ENCODE peak calls at places on chromosomes 6 and 20, in five cellular contexts. One of them, this sample, is unnamed.

GRCh38 chr6:139124887-139125672 is 9.8 kb upstream of the HECA start:
- DNase-seq in aorta: no peak
- DNase-seq in NCI-H345: no peak
- DNase-seq in globus pallidus: no peak
- DNase-seq in NCI-H1105 treated with DMSO at 0.1 percent for 48 hours: no peak
- DNase-seq in this sample: peak; percentile 96

GRCh38 chr20:18079756-18080353 is 22.1 kb upstream of the OVOL2 start:
- DNase-seq in NCI-H345: no peak
- DNase-seq in NCI-H1105 treated with DMSO at 0.1 percent for 48 hours: no peak
- DNase-seq in globus pallidus: no peak
- DNase-seq in aorta: no peak
- DNase-seq in this sample: no peak

GRCh38 chr20:32004963-32005362 is 5.3 kb upstream of the CCM2L start:
- DNase-seq in aorta: no peak
- DNase-seq in NCI-H345: no peak
- DNase-seq in globus pallidus: no peak
- DNase-seq in NCI-H1105 treated with DMSO at 0.1 percent for 48 hours: no peak
- DNase-seq in this sample: peak; percentile 4

GRCh38 chr6:132749111-132749510 is 8.6 kb downstream of the VNN2 start:
- DNase-seq in aorta: no peak
- DNase-seq in NCI-H1105 treated with DMSO at 0.1 percent for 48 hours: no peak
- DNase-seq in globus pallidus: peak; percentile 5
- DNase-seq in NCI-H345: no peak
- DNase-seq in this sample: peak; percentile 38

GRCh38 chr20:31641391-31641790 is 3.7 kb downstream of the COX4I2 start:
- DNase-seq in globus pallidus: no peak
- DNase-seq in NCI-H345: no peak
- DNase-seq in NCI-H1105 treated with DMSO at 0.1 percent for 48 hours: no peak
- DNase-seq in aorta: no peak
- DNase-seq in this sample: no peak

GRCh38 chr6:105509506-105510331 is 106.8 kb upstream of the PREP start:
- DNase-seq in NCI-H345: no peak
- DNase-seq in globus pallidus: no peak
- DNase-seq in aorta: no peak
- DNase-seq in NCI-H1105 treated with DMSO at 0.1 percent for 48 hours: no peak
- DNase-seq in this sample: no peak

GRCh38 chr6:116229287-116229913 is 24.5 kb downstream of the TSPYL4 start:
- DNase-seq in aorta: peak; percentile 92
- DNase-seq in NCI-H1105 treated with DMSO at 0.1 percent for 48 hours: peak; percentile 88
- DNase-seq in NCI-H345: no peak
- DNase-seq in globus pallidus: peak; percentile 95
- DNase-seq in this sample: no peak

GRCh38 chr6:125170376-125170775 is 16.8 kb downstream of the TPD52L1 start:
- DNase-seq in aorta: no peak
- DNase-seq in NCI-H1105 treated with DMSO at 0.1 percent for 48 hours: no peak
- DNase-seq in globus pallidus: peak; percentile 38
- DNase-seq in NCI-H345: no peak
- DNase-seq in this sample: no peak

GRCh38 chr6:16296061-16296670 is 57.8 kb downstream of the GMPR start:
- DNase-seq in globus pallidus: peak; percentile 92
- DNase-seq in NCI-H1105 treated with DMSO at 0.1 percent for 48 hours: no peak
- DNase-seq in aorta: no peak
- DNase-seq in NCI-H345: no peak
- DNase-seq in this sample: no peak

GRCh38 chr20:49278817-49279676 is 1.2 kb upstream of the ZNFX1 start:
- DNase-seq in NCI-H1105 treated with DMSO at 0.1 percent for 48 hours: peak; percentile 58
- DNase-seq in aorta: no peak
- DNase-seq in globus pallidus: no peak
- DNase-seq in NCI-H345: peak; percentile 34
- DNase-seq in this sample: no peak

GRCh38 chr6:168103036-168103830 is 24.2 kb upstream of the FRMD1 start:
- DNase-seq in NCI-H345: peak; percentile 86
- DNase-seq in aorta: peak; percentile 28
- DNase-seq in NCI-H1105 treated with DMSO at 0.1 percent for 48 hours: no peak
- DNase-seq in globus pallidus: no peak
- DNase-seq in this sample: no peak

GRCh38 chr6:14542670-14543366 is 425.2 kb downstream of the CD83 start:
- DNase-seq in NCI-H1105 treated with DMSO at 0.1 percent for 48 hours: peak; percentile 10
- DNase-seq in NCI-H345: peak; percentile 26
- DNase-seq in aorta: no peak
- DNase-seq in globus pallidus: no peak
- DNase-seq in this sample: no peak

GRCh38 chr20:35845561-35845960 is 73.7 kb downstream of the PHF20 start:
- DNase-seq in aorta: no peak
- DNase-seq in NCI-H345: no peak
- DNase-seq in NCI-H1105 treated with DMSO at 0.1 percent for 48 hours: no peak
- DNase-seq in globus pallidus: no peak
- DNase-seq in this sample: no peak

GRCh38 chr20:35012227-35013069 is 56.8 kb downstream of the MYH7B start:
- DNase-seq in aorta: peak; percentile 60
- DNase-seq in NCI-H1105 treated with DMSO at 0.1 percent for 48 hours: no peak
- DNase-seq in globus pallidus: no peak
- DNase-seq in NCI-H345: no peak
- DNase-seq in this sample: peak; percentile 4

GRCh38 chr6:21381336-21381963 is 212.1 kb upstream of the SOX4 start:
- DNase-seq in globus pallidus: no peak
- DNase-seq in NCI-H1105 treated with DMSO at 0.1 percent for 48 hours: no peak
- DNase-seq in NCI-H345: no peak
- DNase-seq in aorta: no peak
- DNase-seq in this sample: peak; percentile 78

GRCh38 chr20:16531485-16531884 is 41.8 kb downstream of the KIF16B start:
- DNase-seq in aorta: no peak
- DNase-seq in globus pallidus: no peak
- DNase-seq in NCI-H1105 treated with DMSO at 0.1 percent for 48 hours: no peak
- DNase-seq in NCI-H345: no peak
- DNase-seq in this sample: no peak

GRCh38 chr6:133977983-133978895 is 25.2 kb downstream of the TBPL1 start:
- DNase-seq in NCI-H345: no peak
- DNase-seq in globus pallidus: no peak
- DNase-seq in NCI-H1105 treated with DMSO at 0.1 percent for 48 hours: no peak
- DNase-seq in aorta: no peak
- DNase-seq in this sample: peak; percentile 49

GRCh38 chr6:16238658-16239089 is 287 bp downstream of the GMPR start:
- DNase-seq in NCI-H345: no peak
- DNase-seq in aorta: no peak
- DNase-seq in NCI-H1105 treated with DMSO at 0.1 percent for 48 hours: no peak
- DNase-seq in globus pallidus: no peak
- DNase-seq in this sample: no peak

GRCh38 chr6:81997091-81997926 is 244.8 kb upstream of the TENT5A start:
- DNase-seq in aorta: no peak
- DNase-seq in NCI-H1105 treated with DMSO at 0.1 percent for 48 hours: no peak
- DNase-seq in NCI-H345: no peak
- DNase-seq in globus pallidus: no peak
- DNase-seq in this sample: peak; percentile 77

GRCh38 chr20:11352041-11352440 is 565.7 kb upstream of the BTBD3 start:
- DNase-seq in aorta: no peak
- DNase-seq in NCI-H1105 treated with DMSO at 0.1 percent for 48 hours: peak; percentile 93
- DNase-seq in NCI-H345: no peak
- DNase-seq in globus pallidus: no peak
- DNase-seq in this sample: no peak

GRCh38 chr20:19934792-19935491 is 82.2 kb upstream of the NAA20 start:
- DNase-seq in globus pallidus: peak; percentile 90
- DNase-seq in NCI-H1105 treated with DMSO at 0.1 percent for 48 hours: peak; percentile 70
- DNase-seq in aorta: no peak
- DNase-seq in NCI-H345: peak; percentile 40
- DNase-seq in this sample: peak; percentile 24

GRCh38 chr6:34656378-34657036 is 40.1 kb downstream of the ILRUN start:
- DNase-seq in NCI-H345: peak; percentile 52
- DNase-seq in aorta: no peak
- DNase-seq in globus pallidus: peak; percentile 40
- DNase-seq in NCI-H1105 treated with DMSO at 0.1 percent for 48 hours: peak; percentile 100
- DNase-seq in this sample: peak; percentile 49

GRCh38 chr20:3679749-3680700 is 1.8 kb downstream of the ADAM33 start:
- DNase-seq in NCI-H1105 treated with DMSO at 0.1 percent for 48 hours: no peak
- DNase-seq in aorta: peak; percentile 92
- DNase-seq in NCI-H345: no peak
- DNase-seq in globus pallidus: no peak
- DNase-seq in this sample: no peak

GRCh38 chr6:95413789-95414188 is 163.5 kb upstream of the MANEA start:
- DNase-seq in aorta: no peak
- DNase-seq in globus pallidus: no peak
- DNase-seq in NCI-H345: no peak
- DNase-seq in NCI-H1105 treated with DMSO at 0.1 percent for 48 hours: no peak
- DNase-seq in this sample: no peak

GRCh38 chr6:77458421-77458820 is 4.9 kb downstream of the HTR1B start:
- DNase-seq in aorta: no peak
- DNase-seq in NCI-H345: no peak
- DNase-seq in NCI-H1105 treated with DMSO at 0.1 percent for 48 hours: no peak
- DNase-seq in globus pallidus: no peak
- DNase-seq in this sample: no peak

GRCh38 chr6:5657684-5658429 is 348.9 kb downstream of the NRN1 start:
- DNase-seq in aorta: no peak
- DNase-seq in NCI-H345: no peak
- DNase-seq in NCI-H1105 treated with DMSO at 0.1 percent for 48 hours: no peak
- DNase-seq in globus pallidus: no peak
- DNase-seq in this sample: peak; percentile 92

GRCh38 chr6:43968110-43968965 is 158.9 kb downstream of the MRPL14 start:
- DNase-seq in globus pallidus: no peak
- DNase-seq in aorta: peak; percentile 32
- DNase-seq in NCI-H1105 treated with DMSO at 0.1 percent for 48 hours: no peak
- DNase-seq in NCI-H345: no peak
- DNase-seq in this sample: no peak

GRCh38 chr6:138454976-138455706 is 44.2 kb downstream of the NHSL1 start:
- DNase-seq in NCI-H1105 treated with DMSO at 0.1 percent for 48 hours: no peak
- DNase-seq in aorta: no peak
- DNase-seq in NCI-H345: no peak
- DNase-seq in globus pallidus: no peak
- DNase-seq in this sample: no peak

GRCh38 chr6:106334646-106335448 is 9.3 kb upstream of the ATG5 start:
- DNase-seq in NCI-H1105 treated with DMSO at 0.1 percent for 48 hours: peak; percentile 74
- DNase-seq in aorta: no peak
- DNase-seq in globus pallidus: peak; percentile 17
- DNase-seq in NCI-H345: peak; percentile 56
- DNase-seq in this sample: peak; percentile 76

GRCh38 chr20:16553684-16554083 is 19.6 kb downstream of the KIF16B start:
- DNase-seq in globus pallidus: no peak
- DNase-seq in NCI-H345: no peak
- DNase-seq in aorta: no peak
- DNase-seq in NCI-H1105 treated with DMSO at 0.1 percent for 48 hours: no peak
- DNase-seq in this sample: no peak

GRCh38 chr20:63847374-63848002 is 13.8 kb upstream of the ABHD16B start:
- DNase-seq in NCI-H1105 treated with DMSO at 0.1 percent for 48 hours: no peak
- DNase-seq in NCI-H345: no peak
- DNase-seq in aorta: no peak
- DNase-seq in globus pallidus: no peak
- DNase-seq in this sample: no peak

GRCh38 chr6:72966628-72967280 is 258.5 kb downstream of the KHDC1L start:
- DNase-seq in NCI-H345: no peak
- DNase-seq in NCI-H1105 treated with DMSO at 0.1 percent for 48 hours: no peak
- DNase-seq in globus pallidus: no peak
- DNase-seq in aorta: no peak
- DNase-seq in this sample: peak; percentile 92

GRCh38 chr20:9903048-9903651 is 64.3 kb upstream of the PAK5 start:
- DNase-seq in aorta: no peak
- DNase-seq in NCI-H1105 treated with DMSO at 0.1 percent for 48 hours: no peak
- DNase-seq in NCI-H345: no peak
- DNase-seq in globus pallidus: no peak
- DNase-seq in this sample: no peak

GRCh38 chr6:40957616-40958492 is 81.2 kb downstream of the UNC5CL start:
- DNase-seq in globus pallidus: no peak
- DNase-seq in NCI-H345: no peak
- DNase-seq in aorta: no peak
- DNase-seq in NCI-H1105 treated with DMSO at 0.1 percent for 48 hours: no peak
- DNase-seq in this sample: no peak

GRCh38 chr6:34149831-34150400 is 4.0 kb upstream of the GRM4 start:
- DNase-seq in globus pallidus: no peak
- DNase-seq in aorta: peak; percentile 25
- DNase-seq in NCI-H1105 treated with DMSO at 0.1 percent for 48 hours: no peak
- DNase-seq in NCI-H345: no peak
- DNase-seq in this sample: no peak

GRCh38 chr20:40770564-40771307 is 81.7 kb upstream of the MAFB start:
- DNase-seq in globus pallidus: peak; percentile 42
- DNase-seq in aorta: no peak
- DNase-seq in NCI-H1105 treated with DMSO at 0.1 percent for 48 hours: no peak
- DNase-seq in NCI-H345: no peak
- DNase-seq in this sample: no peak